ENCODE peak calls at places on chromosomes 13 and 19, in nine cellular contexts. N, D, G, C, W, F, M, X and J are unnamed samples.

GRCh38 chr13:44972956-44973581 is 16.2 kb downstream of the NUFIP1 start:
- DNase-seq in G (no peak), D (no peak), F (no peak), X (peak), C (peak), W (no peak), M (no peak), N (no peak), J (peak)

GRCh38 chr13:73189365-73189764 is 130.6 kb downstream of the KLF5 start:
- DNase-seq in N (no peak), M (no peak), W (no peak), X (no peak), G (no peak), D (no peak), C (no peak), F (no peak), J (no peak)

GRCh38 chr13:27792393-27793218 is at the start of gene GSX1:
- DNase-seq in M (no peak), C (peak), D (peak), G (peak), X (no peak), F (peak), N (peak), W (peak), J (peak)

GRCh38 chr19:8611890-8612806 is 1.6 kb upstream of the ADAMTS10 start:
- DNase-seq in X (no peak), W (peak), C (peak), N (no peak), F (no peak), G (no peak), D (no peak), M (no peak), J (no peak)

GRCh38 chr19:47540748-47541147 is 25.9 kb upstream of the NAPA start:
- DNase-seq in F (no peak), N (no peak), M (no peak), X (no peak), W (no peak), D (peak), C (peak), G (peak), J (peak)

GRCh38 chr13:51158923-51159322 is 47.8 kb upstream of the C13orf42 start:
- DNase-seq in X (no peak), W (no peak), N (no peak), F (no peak), D (no peak), G (no peak), C (no peak), M (no peak), J (no peak)

GRCh38 chr19:42074513-42075363 is 1.2 kb upstream of the ZNF574 start:
- DNase-seq in D (peak), W (no peak), F (no peak), C (peak), N (no peak), M (no peak), X (peak), G (peak), J (peak)

GRCh38 chr19:16266586-16266942 is 58.1 kb upstream of the KLF2 start:
- DNase-seq in C (no peak), M (no peak), G (no peak), D (no peak), N (no peak), W (no peak), X (no peak), F (peak), J (no peak)

GRCh38 chr13:113258655-113259054 is 38.4 kb upstream of the LAMP1 start:
- DNase-seq in D (no peak), C (no peak), W (no peak), M (no peak), X (no peak), N (no peak), G (no peak), F (no peak), J (no peak)

GRCh38 chr19:15702590-15702930 is 25.3 kb upstream of the OR10H2 start:
- DNase-seq in W (no peak), N (no peak), C (peak), D (peak), X (peak), F (peak), G (peak), M (no peak), J (peak)

GRCh38 chr19:2476451-2477140 is 669 bp downstream of the GADD45B start:
- DNase-seq in D (peak), W (peak), C (peak), X (no peak), N (no peak), F (peak), G (no peak), M (no peak), J (peak)

GRCh38 chr19:44626067-44626624 is 12.8 kb downstream of the IGSF23 start:
- DNase-seq in G (peak), M (peak), W (peak), N (no peak), F (no peak), C (peak), D (no peak), X (no peak), J (no peak)

GRCh38 chr19:8239528-8240273 is 30.5 kb downstream of the CERS4 start:
- DNase-seq in W (no peak), G (no peak), D (no peak), X (no peak), F (no peak), C (no peak), M (no peak), N (no peak), J (no peak)

GRCh38 chr13:41130356-41130755 is 2.2 kb downstream of the KBTBD6 start:
- DNase-seq in G (no peak), N (no peak), C (no peak), M (no peak), F (no peak), D (no peak), W (no peak), X (no peak), J (no peak)

GRCh38 chr19:19280561-19280960 is 7.5 kb upstream of the TM6SF2 start:
- DNase-seq in X (no peak), G (no peak), D (no peak), M (no peak), F (no peak), C (no peak), N (no peak), W (no peak), J (no peak)

GRCh38 chr19:42052241-42052863 is 17.7 kb downstream of the GRIK5 start:
- DNase-seq in C (no peak), D (no peak), W (no peak), N (no peak), G (no peak), X (no peak), M (no peak), F (no peak), J (no peak)

GRCh38 chr13:51585234-51585672 is 991 bp downstream of the WDFY2 start:
- DNase-seq in X (no peak), N (no peak), D (peak), F (no peak), W (no peak), C (peak), M (no peak), G (no peak), J (peak)

GRCh38 chr13:21812192-21812626 is 141.3 kb downstream of the FGF9 start:
- DNase-seq in G (peak), C (no peak), F (no peak), N (no peak), M (no peak), D (no peak), W (no peak), X (no peak), J (no peak)

GRCh38 chr19:41877490-41877876 is 404 bp downstream of the CD79A start:
- DNase-seq in F (no peak), N (no peak), W (no peak), C (no peak), X (no peak), M (no peak), G (no peak), D (peak), J (no peak)

GRCh38 chr13:112867301-112867711 is 101.7 kb upstream of the MCF2L start:
- DNase-seq in N (peak), G (no peak), D (no peak), X (no peak), F (no peak), C (no peak), W (no peak), M (no peak), J (no peak)

GRCh38 chr19:43940719-43941118 is 5.6 kb upstream of the ZNF45 start:
- DNase-seq in N (no peak), C (no peak), X (no peak), D (no peak), G (no peak), F (no peak), W (no peak), M (no peak), J (no peak)

GRCh38 chr19:18393836-18394235 is 3.6 kb downstream of the LRRC25 start:
- DNase-seq in C (no peak), M (no peak), N (no peak), W (no peak), D (peak), G (no peak), F (no peak), X (no peak), J (no peak)

GRCh38 chr13:101698400-101698799 is 245.9 kb downstream of the ITGBL1 start:
- DNase-seq in X (no peak), C (peak), M (no peak), W (no peak), F (no peak), G (no peak), N (no peak), D (no peak), J (no peak)